ENCODE peak calls at places on chromosomes 1 and 21, in four cellular contexts. One of them, this sample, is unnamed.

GRCh38 chr1:184483101-184483813 is 96.4 kb downstream of the C1orf21 start:
- DNase-seq in GM23338: no peak
- DNase-seq in neural progenitor cell: no peak
- DNase-seq in hepatocyte: no peak
- DNase-seq in this sample: peak; percentile 47

GRCh38 chr1:40389234-40389815 is 15.8 kb downstream of the SMAP2 start:
- DNase-seq in GM23338: no peak
- DNase-seq in neural progenitor cell: no peak
- DNase-seq in hepatocyte: no peak
- DNase-seq in this sample: no peak

GRCh38 chr1:153379591-153379990 is 4.2 kb upstream of the S100A12 start:
- DNase-seq in GM23338: no peak
- DNase-seq in neural progenitor cell: no peak
- DNase-seq in hepatocyte: no peak
- DNase-seq in this sample: no peak

GRCh38 chr1:19074361-19074901 is 118.0 kb upstream of the IFFO2 start:
- DNase-seq in GM23338: no peak
- DNase-seq in neural progenitor cell: no peak
- DNase-seq in hepatocyte: no peak
- DNase-seq in this sample: no peak

GRCh38 chr1:3978196-3978927 is 78.3 kb upstream of the C1orf174 start:
- DNase-seq in GM23338: no peak
- DNase-seq in neural progenitor cell: no peak
- DNase-seq in hepatocyte: no peak
- DNase-seq in this sample: no peak

GRCh38 chr1:65253800-65254319 is 55.5 kb upstream of the DNAJC6 start:
- DNase-seq in GM23338: no peak
- DNase-seq in neural progenitor cell: no peak
- DNase-seq in hepatocyte: no peak
- DNase-seq in this sample: no peak

GRCh38 chr1:45608475-45609156 is 15.2 kb downstream of the CCDC17 start:
- DNase-seq in GM23338: no peak
- DNase-seq in neural progenitor cell: no peak
- DNase-seq in hepatocyte: no peak
- DNase-seq in this sample: no peak

GRCh38 chr1:34130306-34130705 is 34.7 kb downstream of the CSMD2 start:
- DNase-seq in GM23338: no peak
- DNase-seq in neural progenitor cell: no peak
- DNase-seq in hepatocyte: no peak
- DNase-seq in this sample: no peak

GRCh38 chr1:48214820-48215219 is 7.7 kb upstream of the SLC5A9 start:
- DNase-seq in GM23338: no peak
- DNase-seq in neural progenitor cell: no peak
- DNase-seq in hepatocyte: no peak
- DNase-seq in this sample: no peak

GRCh38 chr1:94090761-94091160 is 30.2 kb downstream of the ABCA4 start:
- DNase-seq in GM23338: no peak
- DNase-seq in neural progenitor cell: no peak
- DNase-seq in hepatocyte: no peak
- DNase-seq in this sample: no peak

GRCh38 chr21:33234618-33235520 is 5.1 kb downstream of the IFNAR2 start:
- DNase-seq in GM23338: peak; percentile 38
- DNase-seq in neural progenitor cell: no peak
- DNase-seq in hepatocyte: no peak
- DNase-seq in this sample: no peak

GRCh38 chr1:41383094-41383852 is 22.0 kb downstream of the FOXO6 start:
- DNase-seq in GM23338: peak; percentile 68
- DNase-seq in neural progenitor cell: peak; percentile 52
- DNase-seq in hepatocyte: no peak
- DNase-seq in this sample: peak; percentile 73

GRCh38 chr1:20184997-20185833 is 681 bp upstream of the UBXN10 start:
- DNase-seq in GM23338: no peak
- DNase-seq in neural progenitor cell: no peak
- DNase-seq in hepatocyte: no peak
- DNase-seq in this sample: no peak

GRCh38 chr1:201088395-201088794 is 23.8 kb downstream of the CACNA1S start:
- DNase-seq in GM23338: no peak
- DNase-seq in neural progenitor cell: no peak
- DNase-seq in hepatocyte: no peak
- DNase-seq in this sample: peak; percentile 67

GRCh38 chr1:53327183-53327941 is 508 bp downstream of the LRP8 start:
- DNase-seq in GM23338: peak; percentile 60
- DNase-seq in neural progenitor cell: peak; percentile 79
- DNase-seq in hepatocyte: peak; percentile 46
- DNase-seq in this sample: peak; percentile 16

GRCh38 chr21:37927711-37928110 is 11.5 kb upstream of the KCNJ6 start:
- DNase-seq in GM23338: no peak
- DNase-seq in neural progenitor cell: no peak
- DNase-seq in hepatocyte: no peak
- DNase-seq in this sample: no peak

GRCh38 chr1:94025383-94026340 is 95.3 kb downstream of the ABCA4 start:
- DNase-seq in GM23338: peak; percentile 67
- DNase-seq in neural progenitor cell: peak; percentile 68
- DNase-seq in hepatocyte: peak; percentile 78
- DNase-seq in this sample: peak; percentile 90

GRCh38 chr1:246280551-246280950 is 226.5 kb downstream of the SMYD3 start:
- DNase-seq in GM23338: peak; percentile 21
- DNase-seq in neural progenitor cell: no peak
- DNase-seq in hepatocyte: peak; percentile 41
- DNase-seq in this sample: peak; percentile 44

GRCh38 chr1:32791881-32792280 is 25.3 kb downstream of the YARS1 start:
- DNase-seq in GM23338: no peak
- DNase-seq in neural progenitor cell: no peak
- DNase-seq in hepatocyte: no peak
- DNase-seq in this sample: peak; percentile 84

GRCh38 chr1:178530520-178530919 is 17.6 kb downstream of the TEX35 start:
- DNase-seq in GM23338: no peak
- DNase-seq in neural progenitor cell: no peak
- DNase-seq in hepatocyte: no peak
- DNase-seq in this sample: peak; percentile 28

GRCh38 chr1:28499553-28499952 is 6.3 kb upstream of the RCC1 start:
- DNase-seq in GM23338: no peak
- DNase-seq in neural progenitor cell: no peak
- DNase-seq in hepatocyte: no peak
- DNase-seq in this sample: no peak

GRCh38 chr1:175268720-175269119 is 76.1 kb upstream of the KIAA0040 start:
- DNase-seq in GM23338: no peak
- DNase-seq in neural progenitor cell: no peak
- DNase-seq in hepatocyte: peak; percentile 9
- DNase-seq in this sample: peak; percentile 73

GRCh38 chr1:43348809-43349593 is 9.8 kb upstream of the CDC20 start:
- DNase-seq in GM23338: peak; percentile 96
- DNase-seq in neural progenitor cell: peak; percentile 97
- DNase-seq in hepatocyte: peak; percentile 95
- DNase-seq in this sample: peak; percentile 91

GRCh38 chr1:88302843-88303486 is 381.1 kb upstream of the PKN2 start:
- DNase-seq in GM23338: peak; percentile 67
- DNase-seq in neural progenitor cell: peak; percentile 59
- DNase-seq in hepatocyte: peak; percentile 75
- DNase-seq in this sample: peak; percentile 51

GRCh38 chr1:156920233-156921052 is at the start of gene LRRC71:
- DNase-seq in GM23338: peak; percentile 94
- DNase-seq in neural progenitor cell: peak; percentile 96
- DNase-seq in hepatocyte: peak; percentile 94
- DNase-seq in this sample: peak; percentile 46

GRCh38 chr1:88646852-88647645 is 37.0 kb upstream of the PKN2 start:
- DNase-seq in GM23338: no peak
- DNase-seq in neural progenitor cell: peak; percentile 3
- DNase-seq in hepatocyte: peak; percentile 36
- DNase-seq in this sample: no peak

GRCh38 chr1:175278236-175278635 is 85.7 kb upstream of the KIAA0040 start:
- DNase-seq in GM23338: no peak
- DNase-seq in neural progenitor cell: no peak
- DNase-seq in hepatocyte: no peak
- DNase-seq in this sample: no peak

GRCh38 chr1:181192277-181192676 is 103.8 kb downstream of the IER5 start:
- DNase-seq in GM23338: no peak
- DNase-seq in neural progenitor cell: no peak
- DNase-seq in hepatocyte: no peak
- DNase-seq in this sample: no peak

GRCh38 chr21:29265690-29266479 is 32.8 kb upstream of the BACH1 start:
- DNase-seq in GM23338: no peak
- DNase-seq in neural progenitor cell: no peak
- DNase-seq in hepatocyte: no peak
- DNase-seq in this sample: no peak

GRCh38 chr1:201176931-201177330 is 13.7 kb upstream of the IGFN1 start:
- DNase-seq in GM23338: no peak
- DNase-seq in neural progenitor cell: no peak
- DNase-seq in hepatocyte: peak; percentile 53
- DNase-seq in this sample: peak; percentile 99

GRCh38 chr1:89990976-89991831 is 3.7 kb upstream of the ZNF326 start:
- DNase-seq in GM23338: no peak
- DNase-seq in neural progenitor cell: no peak
- DNase-seq in hepatocyte: no peak
- DNase-seq in this sample: peak; percentile 50

GRCh38 chr1:196454792-196455191 is 153.4 kb downstream of the KCNT2 start:
- DNase-seq in GM23338: no peak
- DNase-seq in neural progenitor cell: no peak
- DNase-seq in hepatocyte: no peak
- DNase-seq in this sample: no peak

DNA sequence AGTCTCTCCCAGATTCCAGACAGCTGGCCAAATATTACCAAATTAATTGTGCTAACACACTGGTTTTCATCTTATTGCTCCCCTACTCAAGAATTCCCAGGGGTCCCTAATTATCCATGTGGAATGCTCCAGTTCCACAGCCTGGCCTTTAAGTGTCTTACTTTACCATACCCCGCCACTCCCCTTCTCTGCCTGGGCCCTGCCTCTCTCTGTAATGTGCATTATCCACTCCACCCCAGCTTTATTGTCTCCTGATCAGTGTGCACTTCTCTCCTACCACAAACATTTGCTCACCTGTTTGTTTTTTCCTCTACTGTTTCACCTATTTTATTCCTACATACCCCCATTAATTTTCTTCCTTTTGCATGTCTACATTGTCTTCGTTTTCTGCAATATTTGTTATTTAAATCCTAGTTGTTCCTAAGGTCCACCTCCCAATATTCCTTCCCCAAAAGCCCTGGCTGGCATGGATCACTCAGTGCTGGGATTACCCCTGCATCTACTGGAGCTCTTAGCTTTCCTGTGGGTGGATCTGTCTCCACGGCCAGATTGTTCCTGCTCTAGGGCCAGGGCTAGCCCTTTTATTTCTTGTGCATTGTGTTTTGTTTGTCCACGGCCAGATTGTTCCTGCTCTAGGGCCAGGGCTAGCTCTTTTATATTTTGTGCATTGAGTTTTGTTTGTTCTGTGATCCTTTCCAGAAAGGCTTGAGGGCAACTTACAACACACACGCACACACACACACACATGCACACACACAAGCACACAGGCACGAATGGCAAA is 33.4 kb upstream of the ATP1B1 start:
- DNase-seq in GM23338: no peak
- DNase-seq in neural progenitor cell: no peak
- DNase-seq in hepatocyte: no peak
- DNase-seq in this sample: no peak
- TF ChIP-seq EZH2phosphoT487 in GM23338: no peak
- TF ChIP-seq EZH2phosphoT487 in neural progenitor cell: no peak
- TF ChIP-seq EZH2phosphoT487 in hepatocyte: no peak
- TF ChIP-seq EZH2phosphoT487 in this sample: no peak

GRCh38 chr21:45975017-45975595 is 6.5 kb upstream of the COL6A1 start:
- DNase-seq in GM23338: peak; percentile 65
- DNase-seq in neural progenitor cell: peak; percentile 56
- DNase-seq in hepatocyte: peak; percentile 74
- DNase-seq in this sample: peak; percentile 70

GRCh38 chr21:45979651-45980050 is 1.9 kb upstream of the COL6A1 start:
- DNase-seq in GM23338: no peak
- DNase-seq in neural progenitor cell: no peak
- DNase-seq in hepatocyte: no peak
- DNase-seq in this sample: peak; percentile 11

GRCh38 chr21:45979141-45979631 is 2.4 kb upstream of the COL6A1 start:
- DNase-seq in GM23338: no peak
- DNase-seq in neural progenitor cell: no peak
- DNase-seq in hepatocyte: no peak
- DNase-seq in this sample: peak; percentile 79

GRCh38 chr21:45976666-45977335 is 4.8 kb upstream of the COL6A1 start:
- DNase-seq in GM23338: no peak
- DNase-seq in neural progenitor cell: no peak
- DNase-seq in hepatocyte: no peak
- DNase-seq in this sample: no peak

GRCh38 chr21:45977396-45977795 is 4.2 kb upstream of the COL6A1 start:
- DNase-seq in GM23338: peak; percentile 71
- DNase-seq in neural progenitor cell: no peak
- DNase-seq in hepatocyte: no peak
- DNase-seq in this sample: no peak
- TF ChIP-seq EZH2phosphoT487 in GM23338: no peak
- TF ChIP-seq EZH2phosphoT487 in neural progenitor cell: no peak
- TF ChIP-seq EZH2phosphoT487 in hepatocyte: no peak
- TF ChIP-seq EZH2phosphoT487 in this sample: no peak

DNA sequence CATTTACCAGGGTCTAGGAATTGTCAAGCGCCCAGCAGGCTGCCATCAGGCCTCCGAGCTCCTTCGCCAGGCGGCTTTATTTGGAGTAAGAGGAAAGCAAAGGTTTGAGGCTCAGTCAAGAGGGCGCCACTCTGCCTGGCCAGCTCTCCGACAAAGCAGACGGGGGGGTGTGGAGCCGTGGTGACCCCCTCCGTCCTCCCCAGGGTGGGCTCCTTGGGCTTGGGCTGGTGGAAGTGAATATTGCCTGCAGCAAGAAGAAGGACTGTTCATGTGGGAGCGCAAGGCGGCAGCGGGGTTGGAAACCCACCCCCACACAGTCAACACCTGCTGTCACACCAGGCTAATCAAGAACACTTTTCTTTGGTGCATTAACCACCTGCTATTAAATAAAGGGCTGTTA is 14.6 kb downstream of the EPHX1 start:
- DNase-seq in GM23338: peak; percentile 46
- DNase-seq in neural progenitor cell: peak; percentile 55
- DNase-seq in hepatocyte: no peak
- DNase-seq in this sample: no peak
- TF ChIP-seq EZH2phosphoT487 in GM23338: no peak
- TF ChIP-seq EZH2phosphoT487 in neural progenitor cell: no peak
- TF ChIP-seq EZH2phosphoT487 in hepatocyte: no peak
- TF ChIP-seq EZH2phosphoT487 in this sample: no peak

GRCh38 chr1:151689494-151689893 is 27.1 kb downstream of the CELF3 start:
- DNase-seq in GM23338: no peak
- DNase-seq in neural progenitor cell: no peak
- DNase-seq in hepatocyte: no peak
- DNase-seq in this sample: no peak

GRCh38 chr1:151693057-151693651 is 23.4 kb downstream of the CELF3 start:
- DNase-seq in GM23338: peak; percentile 70
- DNase-seq in neural progenitor cell: peak; percentile 64
- DNase-seq in hepatocyte: peak; percentile 60
- DNase-seq in this sample: peak; percentile 72
- TF ChIP-seq EZH2phosphoT487 in GM23338: no peak
- TF ChIP-seq EZH2phosphoT487 in neural progenitor cell: no peak
- TF ChIP-seq EZH2phosphoT487 in hepatocyte: no peak
- TF ChIP-seq EZH2phosphoT487 in this sample: no peak

DNA sequence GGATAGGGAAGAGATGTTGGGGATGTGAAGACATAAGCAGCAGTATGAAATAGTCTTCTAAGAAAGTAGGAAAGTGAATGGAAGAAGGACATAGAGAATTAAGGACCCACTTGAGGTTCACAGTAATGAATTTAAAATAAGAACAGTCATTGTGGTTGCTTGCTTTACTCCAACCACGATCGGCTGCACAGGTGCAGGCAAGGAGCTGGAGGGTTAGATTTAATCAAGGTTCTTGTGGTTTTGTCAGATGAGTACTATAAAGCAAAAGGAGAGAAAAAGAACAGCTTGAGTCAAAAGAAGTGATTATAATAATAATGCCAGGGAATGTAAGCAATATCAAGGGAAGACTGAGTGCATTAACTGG is 46.1 kb upstream of the RBM34 start:
- DNase-seq in GM23338: no peak
- DNase-seq in neural progenitor cell: no peak
- DNase-seq in hepatocyte: no peak
- DNase-seq in this sample: no peak
- TF ChIP-seq EZH2phosphoT487 in GM23338: no peak
- TF ChIP-seq EZH2phosphoT487 in neural progenitor cell: no peak
- TF ChIP-seq EZH2phosphoT487 in hepatocyte: no peak
- TF ChIP-seq EZH2phosphoT487 in this sample: no peak

This sample was measured in PC-3.